ENCODE peak calls at places on chromosomes 6 and 20, in five cellular contexts. F is choroid plexus epithelial cell, I is WTC11, E is sigmoid colon, M is IMR-90. X is an unnamed sample.

GRCh38 chr20:5797843-5798462 is 47.8 kb downstream of the SHLD1 start:
- DNase-seq in F (no peak), I (no peak), E (no peak), M (no peak), X (no peak)

GRCh38 chr20:2701671-2702081 is 9.1 kb downstream of the EBF4 start:
- DNase-seq in F (no peak), I (peak; percentile 76), E (no peak), M (no peak), X (no peak)

GRCh38 chr6:35473075-35473848 is 5.1 kb downstream of the RPL10A start:
- DNase-seq in F (no peak), I (no peak), E (no peak), M (no peak), X (no peak)

GRCh38 chr6:83071023-83071422 is 3.6 kb downstream of the DOP1A start:
- DNase-seq in F (no peak), I (no peak), E (no peak), M (no peak), X (no peak)

GRCh38 chr6:3664641-3665041 is 86.9 kb downstream of the PXDC1 start:
- DNase-seq in F (peak; percentile 59), I (no peak), E (no peak), M (peak; percentile 31), X (no peak)

GRCh38 chr6:41940759-41941279 is 789 bp downstream of the CCND3 start:
- DNase-seq in F (no peak), I (peak; percentile 54), E (peak; percentile 75), M (peak; percentile 12), X (no peak)

GRCh38 chr20:58075565-58075964 is 152.9 kb downstream of the ANKRD60 start:
- DNase-seq in F (no peak), I (no peak), E (no peak), M (no peak), X (no peak)

GRCh38 chr20:63689046-63690000 is 7.1 kb upstream of the TNFRSF6B start:
- DNase-seq in F (no peak), I (no peak), E (no peak), M (no peak), X (no peak)

DNA sequence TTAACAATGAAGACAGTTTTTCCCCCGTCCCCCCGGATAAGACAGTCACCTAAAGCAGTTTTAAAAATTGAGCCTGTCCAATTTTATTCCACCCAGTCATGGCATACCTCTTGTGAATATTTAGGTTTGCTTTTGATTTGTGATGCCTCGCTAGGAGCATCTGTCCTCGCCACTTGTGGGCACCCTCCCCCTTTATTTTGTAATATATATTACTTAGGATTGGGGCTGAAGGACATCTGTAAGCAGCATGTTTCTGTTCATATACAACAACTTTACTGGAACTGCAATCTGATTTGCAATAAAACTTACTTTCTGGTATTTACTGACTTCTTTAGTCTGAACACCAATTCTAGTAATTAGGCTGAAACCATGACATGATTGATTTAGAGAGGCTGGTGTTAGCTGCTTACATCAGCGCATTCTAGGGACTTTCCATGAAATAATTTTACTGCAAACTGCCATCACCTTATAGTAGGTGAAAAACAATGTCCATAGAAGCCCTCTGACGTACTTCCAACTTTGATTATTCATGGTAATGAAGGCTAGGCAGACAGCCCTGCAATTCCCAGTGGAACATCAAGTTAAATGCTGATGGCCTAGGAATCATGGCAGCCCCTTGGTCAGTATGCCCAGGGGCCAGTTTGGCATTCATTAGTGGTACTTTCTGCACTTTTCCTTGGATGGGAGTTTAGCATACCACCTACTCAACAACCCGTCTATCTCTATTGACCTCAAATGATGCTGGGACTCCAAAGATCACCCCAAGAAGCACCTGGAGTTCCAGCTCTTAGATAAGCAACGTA is 132.9 kb upstream of the MCHR2 start:
- DNase-seq in F (peak; percentile 8), I (no peak), E (no peak), M (no peak), X (no peak)
- TF ChIP-seq CTCF in F (peak; percentile 9), I (no peak), E (no peak), M (no peak), X (no peak)

DNA sequence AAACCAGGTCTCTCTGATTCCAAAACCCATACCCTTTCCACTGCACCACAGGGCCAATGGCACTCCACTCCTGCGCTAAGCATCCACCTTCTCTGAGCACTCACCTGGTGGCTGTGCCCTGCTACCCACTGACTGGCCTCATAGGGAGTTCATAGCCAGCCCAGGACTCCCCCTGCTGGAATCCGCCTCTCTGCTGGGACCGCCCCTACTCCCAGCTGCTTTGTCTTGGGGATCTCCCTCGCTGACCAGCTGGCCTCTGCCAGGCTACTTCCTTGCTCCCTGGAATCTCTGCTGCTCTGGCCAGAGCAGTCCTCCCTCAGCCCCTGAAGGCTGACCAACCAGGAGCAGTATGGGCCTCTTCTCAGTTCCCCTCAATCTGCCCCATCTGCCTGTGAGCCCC is 129.7 kb downstream of the FAXC start:
- DNase-seq in F (peak; percentile 5), I (peak; percentile 73), E (no peak), M (no peak), X (no peak)
- TF ChIP-seq CTCF in F (peak; percentile 15), I (no peak), E (no peak), M (no peak), X (no peak)

GRCh38 chr6:118269659-118270058 is 278.4 kb upstream of the PLN start:
- DNase-seq in F (no peak), I (no peak), E (no peak), M (no peak), X (no peak)

GRCh38 chr6:118260833-118261232 is 287.3 kb upstream of the PLN start:
- DNase-seq in F (no peak), I (no peak), E (no peak), M (no peak), X (no peak)

DNA sequence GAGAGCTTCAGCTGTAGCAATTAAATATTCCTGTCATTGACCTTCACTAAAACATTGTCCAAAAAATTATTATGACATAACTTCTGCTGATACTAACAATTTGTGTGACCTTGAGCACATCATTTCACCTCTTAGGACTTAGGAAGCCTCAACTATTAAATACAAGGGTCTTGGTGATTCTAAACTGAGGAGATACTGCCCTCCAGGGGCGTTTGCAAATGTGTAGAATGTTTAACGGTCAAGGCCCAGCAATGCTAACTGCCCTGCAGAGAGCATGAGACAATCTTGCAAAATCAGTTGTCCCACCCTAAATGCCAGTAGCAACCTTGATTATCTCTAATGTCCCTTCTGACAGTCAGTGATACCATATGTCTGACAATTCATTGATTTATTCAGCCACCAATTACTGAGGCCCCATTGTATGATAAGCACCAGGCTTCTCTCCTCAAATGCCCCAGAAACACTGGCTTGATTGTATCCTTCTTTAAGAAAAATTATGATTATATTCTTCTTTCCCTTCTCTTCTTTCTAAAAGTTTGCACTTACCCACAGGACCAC is 284.1 kb upstream of the PLN start:
- DNase-seq in F (peak; percentile 52), I (peak; percentile 47), E (no peak), M (peak; percentile 1), X (peak; percentile 8)
- TF ChIP-seq CTCF in F (peak; percentile 56), I (no peak), E (no peak), M (peak; percentile 18), X (peak; percentile 43)

GRCh38 chr6:112085666-112086065 is 1.6 kb downstream of the TUBE1 start:
- DNase-seq in F (no peak), I (no peak), E (no peak), M (no peak), X (no peak)

GRCh38 chr6:112087136-112087908 is at the start of the genes FAM229B and TUBE1:
- DNase-seq in F (peak; percentile 99), I (peak; percentile 91), E (peak; percentile 96), M (peak; percentile 98), X (peak; percentile 99)

GRCh38 chr6:112086744-112087135 is 542 bp downstream of the TUBE1 start:
- DNase-seq in F (peak; percentile 67), I (no peak), E (no peak), M (peak; percentile 64), X (peak; percentile 46)

DNA sequence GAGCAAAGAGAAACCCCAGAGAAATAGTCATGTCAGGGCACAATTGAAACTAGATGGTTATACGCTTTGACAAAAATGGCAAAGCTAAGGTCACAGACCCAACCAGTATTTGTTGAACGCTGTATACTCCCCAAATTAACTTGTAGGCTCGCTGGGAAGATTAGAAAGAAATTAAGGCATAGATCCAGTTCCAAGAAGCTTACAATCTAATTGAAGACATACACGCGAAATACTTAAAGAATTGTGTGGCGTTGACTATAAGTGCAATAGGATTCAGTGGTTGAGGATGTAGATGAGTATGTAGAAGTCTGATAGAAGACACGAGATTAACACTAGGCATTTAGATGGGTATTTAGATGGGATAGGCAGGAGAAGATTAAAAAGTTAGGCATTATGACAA is 525 bp downstream of the FAM229B start:
- DNase-seq in F (peak; percentile 8), I (no peak), E (no peak), M (peak; percentile 7), X (no peak)
- TF ChIP-seq CTCF in F (no peak), I (no peak), E (no peak), M (no peak), X (no peak)